ENCODE peak calls at places on chromosomes 7 and 10, in four cellular contexts. W is H7, U is fibroblast of the aortic adventitia, J is IMR-90. M is an unnamed sample.

GRCh38 chr10:118362103-118362502 is 20.0 kb upstream of the FAM204A start:
- DNase-seq in W (no peak), U (no peak), J (no peak), M (no peak)

GRCh38 chr10:42864575-42864974 is 82.0 kb downstream of the BMS1 start:
- DNase-seq in J (peak; percentile 9), U (peak; percentile 2), W (no peak), M (no peak)

GRCh38 chr10:30445716-30446115 is 11.7 kb downstream of the MAP3K8 start:
- DNase-seq in W (no peak), J (peak; percentile 94), U (peak; percentile 68), M (no peak)

GRCh38 chr7:158850390-158851174 is 5.8 kb upstream of the DYNC2I1 start:
- DNase-seq in W (no peak), U (no peak), J (no peak), M (no peak)

GRCh38 chr7:130114776-130115175 is 44.4 kb downstream of the KLHDC10 start:
- DNase-seq in J (no peak), W (no peak), U (no peak), M (no peak)

GRCh38 chr7:142104550-142105527 is 6.7 kb upstream of the MGAM2 start:
- DNase-seq in J (no peak), W (no peak), U (peak; percentile 2), M (no peak)

GRCh38 chr7:116588225-116588624 is 63.4 kb downstream of the CAV1 start:
- DNase-seq in U (peak; percentile 73), W (no peak), J (peak; percentile 82), M (no peak)

GRCh38 chr10:29113251-29113945 is 175.5 kb upstream of the LYZL1 start:
- DNase-seq in J (no peak), W (no peak), U (peak; percentile 11), M (no peak)

GRCh38 chr7:55576753-55577152 is 4.5 kb upstream of the VOPP1 start:
- DNase-seq in U (no peak), J (no peak), W (no peak), M (no peak)

GRCh38 chr10:94149702-94150101 is 156.0 kb downstream of the PLCE1 start:
- DNase-seq in W (no peak), J (no peak), U (no peak), M (no peak)

GRCh38 chr10:79440281-79440680 is 5.1 kb downstream of the ZCCHC24 start:
- DNase-seq in U (no peak), J (no peak), W (peak; percentile 30), M (no peak)

GRCh38 chr7:25735674-25736242 is 416.2 kb upstream of the NFE2L3 start:
- DNase-seq in U (no peak), W (no peak), J (no peak), M (no peak)

GRCh38 chr7:113698556-113699220 is 220.1 kb downstream of the PPP1R3A start:
- DNase-seq in U (peak; percentile 52), W (peak; percentile 3), J (peak; percentile 39), M (peak; percentile 17)

GRCh38 chr7:106583133-106583532 is 77.8 kb downstream of the CCDC71L start:
- DNase-seq in W (no peak), J (peak; percentile 90), U (peak; percentile 98), M (no peak)

GRCh38 chr10:15163261-15163864 is 5.1 kb downstream of the NMT2 start:
- DNase-seq in W (no peak), J (peak; percentile 16), U (no peak), M (no peak)

GRCh38 chr10:71366710-71367109 is 30.0 kb upstream of the CDH23 start:
- DNase-seq in W (no peak), J (no peak), U (no peak), M (no peak)

GRCh38 chr10:43249151-43249961 is 17.5 kb downstream of the RASGEF1A start:
- DNase-seq in U (no peak), W (peak; percentile 47), J (no peak), M (no peak)

GRCh38 chr7:36658603-36659516 is 65.4 kb downstream of the AOAH start:
- DNase-seq in W (no peak), U (peak; percentile 82), J (peak; percentile 94), M (no peak)

GRCh38 chr7:73329861-73330581 is 2.1 kb downstream of the FKBP6 start:
- DNase-seq in J (peak; percentile 36), W (no peak), U (peak; percentile 31), M (no peak)

GRCh38 chr10:61796785-61797184 is 104.7 kb upstream of the ARID5B start:
- DNase-seq in U (no peak), J (no peak), W (no peak), M (no peak)

DNA sequence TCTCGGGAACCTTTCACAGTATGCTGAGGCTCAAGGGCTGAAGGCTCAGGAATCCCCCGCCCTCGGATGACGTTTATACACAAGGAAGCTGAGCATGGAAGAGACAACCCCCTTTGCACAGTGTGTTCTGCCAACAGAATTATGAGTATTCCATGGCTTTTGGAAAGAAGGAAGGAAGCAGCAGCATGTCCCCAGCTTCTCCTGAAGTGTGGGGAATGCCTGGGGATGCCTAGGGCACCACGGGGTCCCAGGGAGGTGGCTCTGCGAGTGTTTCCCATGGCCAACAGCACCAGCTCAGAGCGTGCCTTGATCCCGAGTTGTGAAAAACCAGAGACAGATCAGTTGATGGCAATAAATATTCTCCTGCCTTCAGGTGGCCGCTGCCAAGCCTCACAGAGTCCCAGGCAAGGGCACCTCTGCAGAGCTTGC is 88.8 kb upstream of the DDC start:
- DNase-seq in U (peak; percentile 62), W (no peak), J (peak; percentile 20), M (no peak)
- H3K4me3 ChIP-seq in U (no peak overlapping the region), W (no peak overlapping the region), J (no peak overlapping the region), M (no peak overlapping the region)

DNA sequence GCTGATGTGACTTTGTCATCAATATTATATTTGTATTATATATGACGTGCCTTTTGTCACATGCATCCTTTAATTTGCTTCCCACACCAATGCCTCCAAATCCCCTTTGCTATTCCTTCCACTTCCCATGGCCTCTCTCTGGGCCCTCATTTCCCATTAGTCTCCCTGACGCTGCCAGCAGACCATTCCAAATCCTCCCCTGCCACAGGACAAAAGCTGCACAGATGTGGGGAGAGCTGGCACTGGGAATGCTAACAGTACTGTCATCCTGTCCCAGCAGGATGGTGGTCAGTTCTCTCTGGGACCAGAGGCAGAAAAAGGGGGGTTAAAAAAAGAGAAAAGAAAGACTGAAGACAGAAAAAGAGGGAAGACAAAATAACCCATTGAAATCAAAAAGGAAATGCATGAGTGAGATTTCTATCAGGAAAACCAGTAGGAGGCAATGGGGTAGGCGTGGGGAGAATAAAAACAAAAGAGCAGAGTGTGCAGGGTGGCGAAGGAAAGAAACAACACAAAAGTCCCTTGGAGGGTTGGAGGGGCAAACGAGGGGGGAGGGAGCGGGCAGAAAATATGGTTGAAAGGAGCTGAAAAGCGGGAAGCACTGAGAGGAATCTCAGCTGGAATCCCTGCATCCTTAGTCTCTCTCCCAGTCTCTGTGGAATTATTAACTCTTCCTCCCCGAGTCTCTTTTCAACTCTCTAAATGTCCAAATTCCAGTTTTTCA is 59.2 kb upstream of the PTN start:
- DNase-seq in J (no peak), W (peak; percentile 30), U (no peak), M (no peak)
- H3K4me3 ChIP-seq in J (no peak overlapping the region), W (peak overlapping the region; percentile 14), U (no peak overlapping the region), M (no peak overlapping the region)

DNA sequence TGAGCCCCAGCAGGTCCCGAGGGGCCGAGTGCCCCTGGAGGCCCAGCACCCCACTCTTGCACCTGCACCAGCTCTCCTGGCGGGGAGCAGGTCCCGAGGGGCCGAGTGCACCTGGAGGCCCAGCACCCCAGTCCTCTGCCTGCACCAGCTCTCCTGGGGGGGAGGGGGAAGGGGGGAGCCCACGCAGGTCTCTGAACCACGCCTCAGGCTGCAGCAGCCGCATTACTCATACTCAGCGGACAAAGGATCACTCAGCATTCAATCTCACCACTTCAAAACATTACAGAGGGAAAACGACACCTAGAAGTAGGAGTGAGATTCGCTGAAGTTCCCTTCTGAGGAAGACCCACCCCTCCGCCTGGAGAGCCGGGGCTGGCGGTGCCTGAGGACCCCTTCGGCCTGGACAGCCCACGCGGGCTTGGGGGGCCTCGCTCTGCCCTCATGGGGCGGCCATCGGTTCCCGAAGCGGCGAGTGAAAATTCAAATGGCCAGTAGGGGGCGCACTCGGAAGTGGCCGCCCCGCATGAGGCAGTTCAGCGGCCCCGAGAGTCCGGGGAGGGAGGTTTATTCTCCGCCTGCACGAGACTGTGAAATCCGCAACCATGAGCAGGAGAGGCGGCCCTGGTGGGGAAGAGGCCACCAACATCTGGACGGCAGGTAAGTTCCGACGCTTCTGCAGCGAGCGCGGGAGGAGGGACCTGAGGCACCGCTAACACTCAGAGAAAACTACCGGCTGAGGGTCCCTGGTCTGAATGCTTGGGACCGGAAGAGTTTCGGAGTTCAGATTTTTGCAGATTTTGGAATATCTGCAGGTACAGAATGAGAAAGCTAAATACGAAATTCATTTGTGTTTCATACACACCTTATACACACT is 1.1 kb upstream of the GPER1 start:
- DNase-seq in W (peak; percentile 98), J (peak; percentile 42), U (peak; percentile 66), M (peak; percentile 31)
- H3K4me3 ChIP-seq in W (no peak overlapping the region), J (peak overlapping the region; percentile 47), U (peak overlapping the region; percentile 68), M (peak overlapping the region; percentile 47)

GRCh38 chr10:25392132-25392531 is 217.3 kb downstream of the GPR158 start:
- DNase-seq in U (no peak), W (no peak), J (no peak), M (no peak)

GRCh38 chr10:25390733-25391132 is 215.9 kb downstream of the GPR158 start:
- DNase-seq in W (no peak), U (no peak), J (no peak), M (no peak)

GRCh38 chr10:25384618-25385017 is 209.8 kb downstream of the GPR158 start:
- DNase-seq in J (no peak), W (no peak), U (no peak), M (no peak)

GRCh38 chr10:25388862-25389206 is 214.0 kb downstream of the GPR158 start:
- DNase-seq in J (no peak), W (no peak), U (no peak), M (no peak)

GRCh38 chr10:25388188-25388861 is 213.5 kb downstream of the GPR158 start:
- DNase-seq in U (no peak), J (no peak), W (no peak), M (no peak)
- H3K4me3 ChIP-seq in U (no peak overlapping the region), J (no peak overlapping the region), W (no peak overlapping the region), M (no peak overlapping the region)